ENCODE peak calls at places on chromosomes 1 and 21, in six cellular contexts. W is HepG2, S is mammary epithelial cell, Q is neural progenitor cell, T is fibroblast of lung, L is IMR-90. C is an unnamed sample. For H4K20me1 and H3K36me3, the result is how much of the 10 kb centered on the place peaks cover.

GRCh38 chr1:51119331-51119730 is 17.3 kb downstream of the C1orf185 start:
- DNase-seq in W (no peak), S (no peak), Q (no peak), T (no peak), L (no peak), C (no peak)

GRCh38 chr21:38987551-38988210 is 182.0 kb downstream of the ETS2 start:
- DNase-seq in W (no peak), S (no peak), Q (no peak), T (no peak), L (no peak), C (no peak)

GRCh38 chr1:42938596-42939184 is 20.0 kb downstream of the SLC2A1 start:
- DNase-seq in W (no peak), S (no peak), Q (no peak), T (no peak), L (no peak), C (no peak)

GRCh38 chr1:50964863-50965262 is 4.8 kb upstream of the FAF1 start:
- DNase-seq in W (no peak), S (no peak), Q (no peak), T (no peak), L (no peak), C (no peak)

GRCh38 chr1:201721131-201722049 is 107.6 kb upstream of the IPO9 start:
- DNase-seq in W (no peak), S (no peak), Q (no peak), T (peak), L (peak), C (no peak)

GRCh38 chr1:58848818-58849411 is 65.1 kb upstream of the JUN start:
- DNase-seq in W (peak), S (peak), Q (peak), T (peak), L (peak), C (no peak)

GRCh38 chr1:210332233-210332632 is 3.5 kb downstream of the HHAT start:
- DNase-seq in W (no peak), S (no peak), Q (no peak), T (no peak), L (no peak), C (no peak)

GRCh38 chr1:58439946-58440345 is 106.6 kb downstream of the OMA1 start:
- DNase-seq in W (no peak), S (no peak), Q (no peak), T (peak), L (no peak), C (no peak)

GRCh38 chr1:20233394-20233793 is 47.1 kb upstream of the PLA2G2C start:
- DNase-seq in W (peak), S (peak), Q (peak), T (peak), L (peak), C (peak)

GRCh38 chr1:183841950-183842816 is 37.3 kb downstream of the RGL1 start:
- DNase-seq in W (peak), S (peak), Q (no peak), T (peak), L (peak), C (no peak)

GRCh38 chr21:34372321-34372720 is 3.0 kb upstream of the SMIM11 start:
- DNase-seq in W (peak), S (no peak), Q (no peak), T (no peak), L (no peak), C (no peak)

GRCh38 chr1:229631966-229632365 is 5.9 kb downstream of the URB2 start:
- DNase-seq in W (no peak), S (no peak), Q (no peak), T (no peak), L (no peak), C (no peak)
- H4K20me1 ChIP-seq in W (under half), S (under half), Q (under half), T (under half), L (under half), C (under half)

DNA sequence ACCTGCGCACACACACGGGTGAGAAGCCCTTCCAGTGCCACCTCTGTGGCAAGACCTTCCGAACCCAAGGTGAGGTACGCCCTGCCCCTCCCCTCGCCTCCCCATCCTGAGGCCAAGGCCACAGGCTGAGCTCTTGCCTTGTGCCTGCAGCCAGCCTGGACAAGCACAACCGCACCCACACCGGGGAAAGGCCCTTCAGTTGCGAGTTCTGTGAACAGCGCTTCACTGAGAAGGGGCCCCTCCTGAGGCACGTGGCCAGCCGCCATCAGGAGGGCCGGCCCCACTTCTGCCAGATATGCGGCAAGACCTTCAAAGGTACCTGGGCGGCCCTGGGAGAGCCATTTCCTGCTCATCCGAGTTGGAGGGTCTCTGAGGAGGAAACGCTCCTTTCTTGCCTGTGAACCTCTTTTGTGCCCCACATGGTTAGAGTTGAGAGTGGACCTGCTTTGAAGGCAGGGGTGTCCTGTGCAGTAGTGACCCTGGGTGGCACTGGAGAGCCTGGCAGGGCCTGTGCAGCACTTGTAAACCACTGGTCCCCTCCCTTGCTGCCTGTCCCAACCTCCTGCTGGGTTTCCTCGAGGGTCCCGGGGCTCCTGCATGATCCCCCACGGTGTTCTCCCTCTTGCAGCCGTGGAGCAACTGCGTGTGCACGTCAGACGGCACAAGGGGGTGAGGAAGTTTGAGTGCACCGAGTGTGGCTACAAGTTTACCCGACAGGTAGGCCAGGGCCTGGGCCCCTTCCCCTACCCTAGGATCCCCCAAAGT is 8.5 kb downstream of the ZBTB48 start:
- DNase-seq in W (no peak), S (peak), Q (no peak), T (no peak), L (no peak), C (no peak)
- H3K36me3 ChIP-seq in W (under half), S (under half), Q (under half), T (under half), L (half or more), C (under half)

GRCh38 chr1:217627431-217627830 is 3.5 kb downstream of the GPATCH2 start:
- DNase-seq in W (no peak), S (no peak), Q (no peak), T (peak), L (no peak), C (no peak)

GRCh38 chr1:217626321-217626720 is 4.6 kb downstream of the GPATCH2 start:
- DNase-seq in W (no peak), S (no peak), Q (no peak), T (peak), L (no peak), C (no peak)

DNA sequence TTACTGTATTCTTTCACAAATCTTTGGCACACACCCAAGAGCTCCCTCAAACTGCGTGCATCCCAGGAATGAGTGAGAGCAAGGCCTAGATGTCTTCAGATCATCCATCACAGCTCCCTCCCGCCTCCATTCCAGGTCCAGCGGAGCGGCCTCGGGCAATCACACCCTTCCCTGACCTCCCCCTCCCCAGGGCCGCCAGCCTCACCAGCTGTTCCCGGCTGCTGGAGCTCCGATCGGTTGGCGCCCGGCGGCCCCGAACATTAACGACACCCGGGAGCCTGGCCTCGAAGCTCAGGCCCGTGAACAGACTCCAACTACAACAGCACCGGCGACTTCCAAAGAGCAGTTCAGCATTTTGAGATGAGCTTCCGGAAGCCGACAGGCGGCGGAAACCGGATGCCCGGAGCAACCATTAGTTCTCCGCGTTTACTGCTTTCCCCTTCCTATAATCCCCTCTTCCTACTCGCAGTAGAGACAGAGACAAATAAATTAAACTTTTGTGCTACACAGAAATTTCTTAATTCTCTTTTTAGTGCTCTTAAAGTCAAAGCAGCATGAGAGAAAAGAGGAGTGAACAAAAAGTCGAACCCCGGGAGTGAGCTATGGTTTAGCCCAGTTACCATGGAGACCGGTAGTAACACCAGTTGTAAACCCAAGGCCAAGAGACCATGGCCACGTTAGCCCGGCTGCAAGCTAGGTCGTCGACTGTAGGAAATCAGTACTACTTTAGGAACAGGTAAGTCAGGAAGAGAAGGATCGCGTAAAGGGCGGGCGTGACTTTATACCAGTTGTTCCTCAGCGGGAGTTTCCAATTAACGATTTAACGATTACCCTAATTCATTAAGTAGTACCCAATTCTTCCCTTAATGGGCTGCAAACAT is at the start of the genes GPATCH2 and SPATA17:
- DNase-seq in W (peak), S (peak), Q (peak), T (peak), L (peak), C (peak)
- H3K4me3 ChIP-seq in W (peak), S (peak), Q (peak), T (peak), L (peak), C (peak)

GRCh38 chr1:6170742-6171201 is 9.3 kb downstream of the CHD5 start:
- DNase-seq in W (no peak), S (no peak), Q (no peak), T (no peak), L (no peak), C (no peak)

GRCh38 chr1:6168947-6169586 is 11.1 kb downstream of the CHD5 start:
- DNase-seq in W (no peak), S (no peak), Q (no peak), T (no peak), L (no peak), C (no peak)

GRCh38 chr1:6171546-6172124 is 8.5 kb downstream of the CHD5 start:
- DNase-seq in W (peak), S (no peak), Q (peak), T (no peak), L (no peak), C (peak)

GRCh38 chr1:6172549-6172948 is 7.6 kb downstream of the CHD5 start:
- DNase-seq in W (peak), S (no peak), Q (no peak), T (no peak), L (no peak), C (no peak)

GRCh38 chr1:6170116-6170741 is 9.9 kb downstream of the CHD5 start:
- DNase-seq in W (no peak), S (no peak), Q (no peak), T (no peak), L (no peak), C (no peak)
- H4K20me1 ChIP-seq in W (under half), S (under half), Q (under half), T (under half), L (under half), C (under half)

DNA sequence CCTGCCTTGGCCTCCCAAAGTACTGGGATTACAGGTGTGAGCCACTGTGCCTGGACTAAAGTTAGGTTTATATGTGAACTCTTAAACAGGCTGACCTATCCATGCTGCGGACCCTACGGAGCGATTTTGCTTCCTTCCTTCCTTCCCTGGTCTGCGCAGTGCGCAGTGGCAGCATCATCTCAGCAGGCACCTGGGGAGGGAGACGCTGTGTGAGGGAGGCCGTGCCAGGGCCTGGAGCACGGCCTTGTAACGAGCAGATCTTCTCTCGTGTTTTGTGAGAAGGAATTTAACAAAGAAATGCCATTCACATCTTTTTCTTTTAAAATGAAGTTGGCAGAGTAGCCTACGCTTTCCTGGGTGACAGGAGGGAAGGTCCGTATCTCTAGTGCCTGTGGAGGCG is 45.8 kb downstream of the PKNOX1 start:
- DNase-seq in W (no peak), S (no peak), Q (no peak), T (no peak), L (no peak), C (peak)
- H3K36me3 ChIP-seq in W (under half), S (under half), Q (under half), T (under half), L (half or more), C (under half)

GRCh38 chr1:228978486-228979324 is 243.4 kb downstream of the RHOU start:
- DNase-seq in W (no peak), S (no peak), Q (no peak), T (no peak), L (no peak), C (no peak)
- H3K4me3 ChIP-seq in W (peak), S (no peak), Q (no peak), T (no peak), L (no peak), C (no peak)

GRCh38 chr1:33985166-33985565 is 121.3 kb downstream of the HMGB4 start:
- DNase-seq in W (no peak), S (no peak), Q (peak), T (peak), L (no peak), C (no peak)

GRCh38 chr1:33988161-33988560 is 124.3 kb downstream of the HMGB4 start:
- DNase-seq in W (no peak), S (no peak), Q (no peak), T (no peak), L (no peak), C (no peak)

GRCh38 chr1:33985656-33986055 is 121.8 kb downstream of the HMGB4 start:
- DNase-seq in W (peak), S (no peak), Q (no peak), T (peak), L (peak), C (no peak)

GRCh38 chr1:33982419-33982818 is 118.5 kb downstream of the HMGB4 start:
- DNase-seq in W (no peak), S (no peak), Q (no peak), T (no peak), L (no peak), C (no peak)

DNA sequence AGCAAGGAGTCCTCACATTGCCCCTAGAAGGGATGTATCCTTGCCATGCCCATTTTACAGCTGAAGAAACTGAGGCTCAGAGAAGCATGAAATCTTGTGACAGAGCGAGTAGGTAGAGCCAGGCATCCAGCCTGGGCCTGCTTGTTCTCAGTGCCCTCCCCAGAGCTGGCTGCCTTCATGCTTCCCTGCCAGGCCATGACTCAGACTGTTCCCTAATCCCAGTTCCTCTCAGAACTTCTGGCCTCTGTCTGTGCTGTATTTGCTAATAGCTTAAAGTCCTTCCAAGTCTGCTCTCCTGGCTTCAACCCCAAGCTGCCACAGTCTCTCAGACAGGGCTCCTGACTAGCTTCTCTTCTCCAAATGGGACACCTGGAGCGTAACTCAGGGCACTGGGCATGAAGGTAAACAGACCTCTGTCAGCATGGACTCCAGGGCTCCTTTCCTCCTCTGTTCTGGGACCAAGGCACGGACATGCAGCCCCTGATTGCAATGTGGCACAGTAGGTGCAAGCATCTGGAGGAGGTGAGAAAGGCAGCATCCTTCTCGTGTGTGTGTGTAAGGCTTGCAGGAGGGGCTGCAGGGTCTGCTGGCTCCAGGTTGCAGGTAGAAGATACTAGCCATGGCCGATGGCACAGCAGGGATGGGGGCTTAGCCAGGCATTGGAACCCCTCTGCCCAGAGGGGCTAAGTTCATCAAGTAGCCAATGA is 122.7 kb downstream of the HMGB4 start:
- DNase-seq in W (no peak), S (no peak), Q (no peak), T (peak), L (peak), C (no peak)
- H4K20me1 ChIP-seq in W (under half), S (under half), Q (under half), T (under half), L (under half), C (under half)

DNA sequence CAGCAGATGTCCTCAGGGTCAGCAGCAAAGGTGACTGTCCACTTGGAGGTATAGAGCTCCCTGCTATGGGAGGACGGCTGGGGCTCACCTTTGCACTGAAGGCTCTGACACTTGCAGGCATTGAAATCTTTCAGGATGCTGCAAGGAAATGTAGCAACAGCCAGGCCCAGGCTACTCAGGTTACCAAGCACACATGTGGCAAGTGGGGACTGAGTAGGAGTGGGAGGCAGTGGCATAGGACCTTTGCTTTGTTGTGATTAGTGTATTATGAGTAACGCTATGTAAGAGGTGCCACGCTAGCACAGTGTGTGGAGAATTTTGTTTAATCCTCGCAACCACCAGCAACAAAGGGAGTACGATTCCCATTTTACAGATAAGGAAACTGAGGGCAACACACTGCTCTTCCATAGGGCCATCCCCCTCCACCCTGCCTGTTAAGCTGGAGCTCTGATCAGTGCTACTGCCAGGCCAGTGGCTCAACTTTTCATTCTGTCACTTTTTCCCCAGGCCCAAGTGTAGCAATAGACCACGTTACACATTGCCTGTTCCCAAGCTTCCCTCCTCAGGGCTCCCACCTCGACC is 21.2 kb downstream of the TMEM63A start:
- DNase-seq in W (no peak), S (no peak), Q (no peak), T (no peak), L (peak), C (no peak)
- H3K36me3 ChIP-seq in W (under half), S (under half), Q (under half), T (under half), L (under half), C (under half)

GRCh38 chr21:46049890-46050650 is 47.8 kb upstream of the COL6A2 start:
- DNase-seq in W (no peak), S (no peak), Q (no peak), T (no peak), L (no peak), C (no peak)
- H3K4me3 ChIP-seq in W (no peak), S (no peak), Q (no peak), T (no peak), L (no peak), C (no peak)

C was measured in Karpas-422.